ENCODE peak calls at places on chromosomes 7 and 10, in seven cellular contexts. A is heart right ventricle, U is NB4, B is foreskin fibroblast, L is fibroblast of mammary gland, J is mucosa of descending colon, T is cardiac muscle cell. D is an unnamed sample.

GRCh38 chr7:84981038-84981601 is 205.7 kb downstream of the SEMA3D start:
- DNase-seq in T (no peak), J (no peak), A (no peak), B (no peak), L (no peak), U (no peak), D (no peak)

GRCh38 chr7:7996568-7996967 is 28.0 kb downstream of the GLCCI1 start:
- DNase-seq in A (no peak), J (no peak), L (peak; percentile 59), T (no peak), B (peak; percentile 10), U (no peak), D (peak; percentile 63)

GRCh38 chr10:112383325-112383724 is 9.4 kb downstream of the ACSL5 start:
- DNase-seq in L (peak; percentile 74), A (no peak), T (peak; percentile 11), U (no peak), J (peak; percentile 72), B (peak; percentile 66), D (no peak)

GRCh38 chr7:140596751-140597424 is 43.7 kb downstream of the DENND2A start:
- DNase-seq in B (no peak), L (peak; percentile 60), T (no peak), U (no peak), J (no peak), A (no peak), D (no peak)

GRCh38 chr7:132177708-132178392 is 398.4 kb downstream of the PLXNA4 start:
- DNase-seq in B (no peak), J (no peak), A (no peak), U (no peak), T (no peak), L (no peak), D (no peak)

GRCh38 chr7:66939325-66939724 is 18.3 kb downstream of the TMEM248 start:
- DNase-seq in B (no peak), J (no peak), A (no peak), L (no peak), T (no peak), U (no peak), D (no peak)

GRCh38 chr7:142581341-142581740 is 167.9 kb upstream of the PRSS1 start:
- DNase-seq in U (peak; percentile 61), B (peak; percentile 60), J (no peak), A (no peak), T (peak; percentile 9), L (no peak), D (peak; percentile 50)

GRCh38 chr7:93949468-93949867 is 27.9 kb downstream of the GNG11 start:
- DNase-seq in A (no peak), L (peak; percentile 92), B (peak; percentile 67), U (no peak), T (no peak), J (no peak), D (no peak)

GRCh38 chr10:60985946-60986345 is 42.0 kb upstream of the RHOBTB1 start:
- DNase-seq in A (no peak), J (no peak), U (no peak), B (no peak), T (no peak), L (no peak), D (no peak)

GRCh38 chr7:41110186-41110585 is 592.7 kb downstream of the INHBA start:
- DNase-seq in J (no peak), U (no peak), L (peak; percentile 58), A (no peak), T (no peak), B (no peak), D (no peak)

GRCh38 chr7:106061301-106061979 is 50.7 kb downstream of the SYPL1 start:
- DNase-seq in U (no peak), T (no peak), A (no peak), J (no peak), B (no peak), L (no peak), D (peak; percentile 83)

GRCh38 chr7:15626041-15626440 is 60.4 kb downstream of the MEOX2 start:
- DNase-seq in A (no peak), L (no peak), U (no peak), B (peak; percentile 26), T (no peak), J (no peak), D (no peak)

GRCh38 chr7:33444501-33444900 is 315.1 kb downstream of the BBS9 start:
- DNase-seq in J (peak; percentile 21), L (peak; percentile 88), T (no peak), A (no peak), B (peak; percentile 78), U (no peak), D (no peak)

GRCh38 chr7:84210301-84210700 is 15.7 kb upstream of the SEMA3A start:
- DNase-seq in B (no peak), L (no peak), T (no peak), U (no peak), J (no peak), A (no peak), D (no peak)

DNA sequence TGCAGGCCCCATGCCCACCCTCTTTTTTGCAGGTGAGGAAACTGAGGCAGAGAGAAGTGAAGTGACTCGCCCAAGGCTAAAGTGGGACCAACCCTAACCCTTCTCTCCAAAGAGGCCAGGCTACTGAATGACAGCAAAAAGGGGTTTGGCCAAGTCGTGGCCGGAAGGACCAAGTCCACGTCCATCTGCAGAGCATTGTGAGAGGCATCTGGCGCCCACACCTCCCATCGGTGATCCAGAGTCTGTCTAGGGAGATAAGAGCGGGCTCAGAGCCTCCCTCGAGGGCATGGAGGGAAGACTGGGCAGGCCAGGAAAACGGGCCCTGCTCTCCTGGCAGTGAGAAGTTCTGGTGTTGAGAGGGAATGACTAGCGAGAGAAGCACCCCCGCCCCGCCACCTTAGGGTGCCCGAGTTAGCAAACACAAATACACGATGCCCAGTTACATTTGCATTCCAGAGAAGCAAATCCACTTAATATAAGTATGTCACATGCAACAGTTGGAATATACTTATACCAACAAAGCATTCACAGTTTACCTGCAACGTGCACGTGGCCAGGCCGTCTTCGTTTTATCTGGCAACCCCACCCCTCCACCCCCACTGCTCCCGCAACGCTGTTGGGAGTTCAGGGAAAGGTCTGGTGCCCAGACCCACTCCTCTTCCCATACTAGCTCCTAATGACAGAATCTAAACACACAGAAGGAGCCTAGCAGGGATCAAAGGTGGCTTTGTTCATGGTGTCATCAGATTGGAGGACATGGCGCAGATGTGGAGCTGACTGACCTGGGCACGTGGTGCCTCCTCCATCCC is 124.9 kb downstream of the OAT start:
- DNase-seq in L (no peak), B (no peak), A (no peak), U (no peak), J (no peak), T (no peak), D (no peak)
- TF ChIP-seq CTCF in L (no peak), B (no peak), A (no peak), U (no peak), J (no peak), T (no peak), D (no peak)

GRCh38 chr7:53238021-53238605 is 202.7 kb downstream of the POM121L12 start:
- DNase-seq in T (no peak), B (no peak), J (no peak), A (no peak), U (no peak), L (no peak), D (no peak)
- H3K4me3 ChIP-seq in T (no peak overlapping the region), B (no peak overlapping the region), J (no peak overlapping the region), A (peak overlapping the region; percentile 15), U (no peak overlapping the region), L (no peak overlapping the region), D (no peak overlapping the region)

GRCh38 chr10:77070892-77071595 is 566.6 kb downstream of the KCNMA1 start:
- DNase-seq in L (no peak), J (no peak), T (no peak), A (peak; percentile 52), B (no peak), U (no peak), D (no peak)

GRCh38 chr10:77070317-77070716 is 567.3 kb downstream of the KCNMA1 start:
- DNase-seq in T (no peak), A (no peak), L (no peak), B (no peak), U (no peak), J (no peak), D (no peak)

GRCh38 chr10:77075916-77076315 is 561.7 kb downstream of the KCNMA1 start:
- DNase-seq in L (no peak), B (no peak), T (no peak), J (no peak), A (no peak), U (no peak), D (no peak)

GRCh38 chr10:77074104-77074638 is 563.4 kb downstream of the KCNMA1 start:
- DNase-seq in L (no peak), T (no peak), A (no peak), U (no peak), B (no peak), J (no peak), D (no peak)

DNA sequence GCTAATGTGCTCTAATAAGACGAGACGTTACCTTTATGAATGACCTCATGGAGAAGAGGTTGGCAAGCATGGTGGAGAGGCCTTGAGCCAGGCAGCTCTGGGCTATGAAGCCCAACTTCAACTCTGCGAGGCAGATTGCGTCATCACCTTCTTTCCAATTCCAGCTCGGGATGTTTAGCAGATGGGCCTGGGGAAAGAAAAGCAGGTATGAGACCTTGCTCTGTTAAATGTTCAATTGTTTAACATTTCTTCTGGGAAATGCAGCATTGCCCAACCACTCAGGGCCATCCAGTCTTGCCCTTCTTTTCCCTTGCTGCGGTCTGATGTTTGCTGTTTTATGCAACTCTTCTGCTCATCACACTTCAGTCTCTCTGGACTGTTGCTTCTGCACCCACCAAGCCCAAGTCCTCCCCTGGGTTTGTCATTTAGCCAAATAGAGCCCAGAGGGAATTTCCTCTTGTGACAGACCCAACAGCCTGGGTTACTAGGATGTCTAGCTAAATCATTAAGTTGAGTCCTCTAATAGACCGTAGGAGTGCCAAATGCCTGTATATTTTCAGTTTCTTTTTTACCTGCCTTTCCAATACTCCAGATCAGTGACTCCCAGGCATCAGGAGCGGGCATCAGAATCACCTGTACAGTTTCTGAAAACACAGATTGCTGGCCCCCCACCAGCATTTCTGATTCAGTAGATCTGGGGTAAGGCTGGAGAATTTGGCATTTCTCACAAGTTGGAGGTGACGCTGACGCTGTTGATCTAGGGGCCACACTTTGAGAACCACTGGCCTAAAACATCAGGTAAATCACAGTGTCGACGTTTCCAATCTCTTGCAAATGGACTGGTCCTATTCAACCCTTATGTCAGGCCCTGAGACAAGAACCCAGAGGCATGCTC is 564.3 kb downstream of the KCNMA1 start:
- DNase-seq in B (no peak), L (peak; percentile 60), U (no peak), A (peak; percentile 21), J (peak; percentile 6), T (no peak), D (no peak)
- TF ChIP-seq CTCF in B (no peak), L (no peak), U (no peak), A (no peak), J (no peak), T (no peak), D (no peak)

GRCh38 chr7:27533777-27534176 is 128.9 kb downstream of the HIBADH start:
- DNase-seq in T (no peak), J (no peak), L (no peak), B (no peak), A (no peak), U (no peak), D (no peak)

GRCh38 chr7:27535795-27536194 is 126.9 kb downstream of the HIBADH start:
- DNase-seq in B (no peak), J (no peak), A (no peak), T (no peak), L (no peak), U (no peak), D (no peak)

GRCh38 chr7:27526991-27527722 is 135.5 kb downstream of the HIBADH start:
- DNase-seq in U (no peak), B (peak; percentile 9), L (peak; percentile 28), A (no peak), J (no peak), T (no peak), D (no peak)

GRCh38 chr7:27532256-27532783 is 130.4 kb downstream of the HIBADH start:
- DNase-seq in A (no peak), J (no peak), T (no peak), L (no peak), B (no peak), U (peak; percentile 14), D (no peak)
- H3K4me3 ChIP-seq in A (no peak overlapping the region), J (no peak overlapping the region), T (no peak overlapping the region), L (no peak overlapping the region), B (no peak overlapping the region), U (no peak overlapping the region), D (no peak overlapping the region)